ENCODE peak calls at places on chromosomes 16 and 17, in eight cellular contexts. One of them, this sample, is unnamed.

GRCh38 chr16:85402910-85403692 is 210.0 kb upstream of the GSE1 start:
- DNase-seq in Calu3: peak; percentile 0
- DNase-seq in esophagus squamous epithelium: no peak
- DNase-seq in AG04450: no peak
- DNase-seq in foreskin fibroblast: peak; percentile 25
- DNase-seq in cardiac muscle cell: no peak
- DNase-seq in ovary: peak; percentile 51
- DNase-seq in PC-3: no peak
- DNase-seq in this sample: no peak

GRCh38 chr17:35089846-35090193 is 26.3 kb upstream of the RFFL start:
- DNase-seq in cardiac muscle cell: peak; percentile 7
- DNase-seq in foreskin fibroblast: peak; percentile 58
- DNase-seq in Calu3: peak; percentile 29
- DNase-seq in esophagus squamous epithelium: no peak
- DNase-seq in PC-3: peak; percentile 68
- DNase-seq in ovary: peak; percentile 23
- DNase-seq in AG04450: no peak
- DNase-seq in this sample: peak; percentile 63

GRCh38 chr17:17933775-17934174 is 38.4 kb downstream of the TOM1L2 start:
- DNase-seq in foreskin fibroblast: peak; percentile 67
- DNase-seq in cardiac muscle cell: no peak
- DNase-seq in AG04450: no peak
- DNase-seq in PC-3: peak; percentile 36
- DNase-seq in Calu3: no peak
- DNase-seq in esophagus squamous epithelium: no peak
- DNase-seq in ovary: no peak
- DNase-seq in this sample: no peak

GRCh38 chr16:49605536-49606241 is 232.1 kb downstream of the C16orf78 start:
- DNase-seq in ovary: no peak
- DNase-seq in esophagus squamous epithelium: no peak
- DNase-seq in cardiac muscle cell: no peak
- DNase-seq in AG04450: no peak
- DNase-seq in Calu3: no peak
- DNase-seq in PC-3: no peak
- DNase-seq in foreskin fibroblast: no peak
- DNase-seq in this sample: no peak

GRCh38 chr16:69904495-69905170 is 46.5 kb upstream of the CLEC18A start:
- DNase-seq in ovary: no peak
- DNase-seq in foreskin fibroblast: no peak
- DNase-seq in AG04450: no peak
- DNase-seq in cardiac muscle cell: no peak
- DNase-seq in esophagus squamous epithelium: no peak
- DNase-seq in PC-3: no peak
- DNase-seq in Calu3: no peak
- DNase-seq in this sample: no peak

GRCh38 chr16:80563807-80564206 is 23.0 kb downstream of the DYNLRB2 start:
- DNase-seq in AG04450: no peak
- DNase-seq in Calu3: no peak
- DNase-seq in foreskin fibroblast: no peak
- DNase-seq in esophagus squamous epithelium: no peak
- DNase-seq in cardiac muscle cell: no peak
- DNase-seq in ovary: no peak
- DNase-seq in PC-3: no peak
- DNase-seq in this sample: no peak

GRCh38 chr17:1546292-1546922 is 16.2 kb downstream of the PITPNA start:
- DNase-seq in foreskin fibroblast: no peak
- DNase-seq in ovary: no peak
- DNase-seq in PC-3: no peak
- DNase-seq in Calu3: no peak
- DNase-seq in esophagus squamous epithelium: no peak
- DNase-seq in AG04450: no peak
- DNase-seq in cardiac muscle cell: no peak
- DNase-seq in this sample: no peak

GRCh38 chr17:15157051-15157450 is 108.1 kb downstream of the PMP22 start:
- DNase-seq in PC-3: no peak
- DNase-seq in cardiac muscle cell: no peak
- DNase-seq in Calu3: no peak
- DNase-seq in esophagus squamous epithelium: no peak
- DNase-seq in AG04450: no peak
- DNase-seq in ovary: no peak
- DNase-seq in foreskin fibroblast: peak; percentile 66
- DNase-seq in this sample: peak; percentile 10

GRCh38 chr17:628507-628941 is 86.1 kb downstream of the VPS53 start:
- DNase-seq in PC-3: no peak
- DNase-seq in AG04450: no peak
- DNase-seq in ovary: no peak
- DNase-seq in foreskin fibroblast: peak; percentile 6
- DNase-seq in cardiac muscle cell: no peak
- DNase-seq in esophagus squamous epithelium: no peak
- DNase-seq in Calu3: no peak
- DNase-seq in this sample: no peak

GRCh38 chr17:12590417-12590816 is 75.3 kb upstream of the MYOCD start:
- DNase-seq in foreskin fibroblast: no peak
- DNase-seq in AG04450: no peak
- DNase-seq in ovary: no peak
- DNase-seq in PC-3: no peak
- DNase-seq in Calu3: no peak
- DNase-seq in esophagus squamous epithelium: no peak
- DNase-seq in cardiac muscle cell: no peak
- DNase-seq in this sample: no peak
- TF ChIP-seq CTCF in foreskin fibroblast: no peak
- TF ChIP-seq CTCF in AG04450: no peak
- TF ChIP-seq CTCF in ovary: no peak
- TF ChIP-seq CTCF in PC-3: no peak
- TF ChIP-seq CTCF in Calu3: no peak
- TF ChIP-seq CTCF in esophagus squamous epithelium: no peak
- TF ChIP-seq CTCF in cardiac muscle cell: no peak
- TF ChIP-seq CTCF in this sample: no peak

GRCh38 chr16:2507052-2507678 is 6.6 kb upstream of the ATP6V0C start:
- DNase-seq in foreskin fibroblast: no peak
- DNase-seq in ovary: no peak
- DNase-seq in Calu3: no peak
- DNase-seq in PC-3: no peak
- DNase-seq in AG04450: no peak
- DNase-seq in esophagus squamous epithelium: no peak
- DNase-seq in cardiac muscle cell: no peak
- DNase-seq in this sample: no peak
- TF ChIP-seq CTCF in foreskin fibroblast: no peak
- TF ChIP-seq CTCF in ovary: no peak
- TF ChIP-seq CTCF in Calu3: no peak
- TF ChIP-seq CTCF in PC-3: no peak
- TF ChIP-seq CTCF in AG04450: no peak
- TF ChIP-seq CTCF in esophagus squamous epithelium: no peak
- TF ChIP-seq CTCF in cardiac muscle cell: no peak
- TF ChIP-seq CTCF in this sample: no peak

GRCh38 chr16:86510465-86511261 is at the start of gene FOXF1:
- DNase-seq in ovary: peak; percentile 51
- DNase-seq in PC-3: no peak
- DNase-seq in esophagus squamous epithelium: no peak
- DNase-seq in Calu3: no peak
- DNase-seq in cardiac muscle cell: no peak
- DNase-seq in foreskin fibroblast: peak; percentile 58
- DNase-seq in AG04450: peak; percentile 69
- DNase-seq in this sample: no peak
- TF ChIP-seq CTCF in ovary: no peak
- TF ChIP-seq CTCF in PC-3: no peak
- TF ChIP-seq CTCF in esophagus squamous epithelium: no peak
- TF ChIP-seq CTCF in Calu3: no peak
- TF ChIP-seq CTCF in cardiac muscle cell: no peak
- TF ChIP-seq CTCF in foreskin fibroblast: no peak
- TF ChIP-seq CTCF in AG04450: no peak
- TF ChIP-seq CTCF in this sample: no peak

GRCh38 chr17:77479817-77480508 is 339.2 kb downstream of the SEC14L1 start:
- DNase-seq in PC-3: no peak
- DNase-seq in foreskin fibroblast: peak; percentile 62
- DNase-seq in ovary: no peak
- DNase-seq in AG04450: no peak
- DNase-seq in Calu3: no peak
- DNase-seq in esophagus squamous epithelium: no peak
- DNase-seq in cardiac muscle cell: no peak
- DNase-seq in this sample: no peak
- TF ChIP-seq CTCF in PC-3: no peak
- TF ChIP-seq CTCF in foreskin fibroblast: no peak
- TF ChIP-seq CTCF in ovary: no peak
- TF ChIP-seq CTCF in AG04450: peak; percentile 9
- TF ChIP-seq CTCF in Calu3: no peak
- TF ChIP-seq CTCF in esophagus squamous epithelium: no peak
- TF ChIP-seq CTCF in cardiac muscle cell: no peak
- TF ChIP-seq CTCF in this sample: no peak